ENCODE peak calls at places on chromosome 7, in ten cellular contexts. One of them, this sample, is unnamed.

GRCh38 chr7:129864042-129864441 is 88.7 kb downstream of the UBE2H start:
- DNase-seq in A549: no peak
- DNase-seq in tibial artery: peak; percentile 80
- DNase-seq in PC-9: no peak
- DNase-seq in LNCaP clone FGC: no peak
- DNase-seq in H9: no peak
- DNase-seq in HFFc6: no peak
- DNase-seq in brain microvascular endothelial cell: no peak
- DNase-seq in GM12865: no peak
- DNase-seq in GM20000: no peak
- DNase-seq in this sample: no peak

GRCh38 chr7:27172823-27173411 is 1.2 kb downstream of the HOXA10 start:
- DNase-seq in HFFc6: peak; percentile 89
- DNase-seq in tibial artery: peak; percentile 95
- DNase-seq in GM12865: no peak
- DNase-seq in GM20000: no peak
- DNase-seq in brain microvascular endothelial cell: no peak
- DNase-seq in A549: peak; percentile 40
- DNase-seq in PC-9: no peak
- DNase-seq in LNCaP clone FGC: no peak
- DNase-seq in H9: peak; percentile 48
- DNase-seq in this sample: no peak

GRCh38 chr7:128039487-128040099 is 8.4 kb upstream of the LRRC4 start:
- DNase-seq in A549: no peak
- DNase-seq in H9: no peak
- DNase-seq in HFFc6: no peak
- DNase-seq in GM12865: no peak
- DNase-seq in brain microvascular endothelial cell: no peak
- DNase-seq in tibial artery: no peak
- DNase-seq in LNCaP clone FGC: no peak
- DNase-seq in GM20000: no peak
- DNase-seq in PC-9: no peak
- DNase-seq in this sample: no peak

GRCh38 chr7:83478601-83479000 is 170.3 kb downstream of the SEMA3E start:
- DNase-seq in H9: no peak
- DNase-seq in PC-9: no peak
- DNase-seq in brain microvascular endothelial cell: no peak
- DNase-seq in HFFc6: no peak
- DNase-seq in tibial artery: no peak
- DNase-seq in GM12865: no peak
- DNase-seq in A549: no peak
- DNase-seq in LNCaP clone FGC: no peak
- DNase-seq in GM20000: no peak
- DNase-seq in this sample: no peak

GRCh38 chr7:151244156-151244870 is 4.2 kb downstream of the SMARCD3 start:
- DNase-seq in GM20000: peak; percentile 89
- DNase-seq in PC-9: no peak
- DNase-seq in GM12865: peak; percentile 70
- DNase-seq in H9: peak; percentile 54
- DNase-seq in HFFc6: peak; percentile 30
- DNase-seq in A549: peak; percentile 42
- DNase-seq in tibial artery: no peak
- DNase-seq in brain microvascular endothelial cell: peak; percentile 52
- DNase-seq in LNCaP clone FGC: no peak
- DNase-seq in this sample: no peak

GRCh38 chr7:125099519-125099918 is 169.9 kb upstream of the POT1 start:
- DNase-seq in brain microvascular endothelial cell: no peak
- DNase-seq in tibial artery: no peak
- DNase-seq in GM20000: no peak
- DNase-seq in LNCaP clone FGC: no peak
- DNase-seq in HFFc6: no peak
- DNase-seq in A549: no peak
- DNase-seq in H9: no peak
- DNase-seq in GM12865: no peak
- DNase-seq in PC-9: no peak
- DNase-seq in this sample: no peak

GRCh38 chr7:138584696-138585095 is 116.5 kb downstream of the SVOPL start:
- DNase-seq in LNCaP clone FGC: no peak
- DNase-seq in HFFc6: no peak
- DNase-seq in GM20000: no peak
- DNase-seq in tibial artery: no peak
- DNase-seq in A549: no peak
- DNase-seq in brain microvascular endothelial cell: no peak
- DNase-seq in GM12865: no peak
- DNase-seq in PC-9: no peak
- DNase-seq in H9: no peak
- DNase-seq in this sample: no peak

GRCh38 chr7:107938448-107939250 is 47.7 kb downstream of the DLD start:
- DNase-seq in tibial artery: no peak
- DNase-seq in GM12865: no peak
- DNase-seq in GM20000: no peak
- DNase-seq in H9: no peak
- DNase-seq in brain microvascular endothelial cell: no peak
- DNase-seq in PC-9: no peak
- DNase-seq in A549: no peak
- DNase-seq in HFFc6: peak; percentile 72
- DNase-seq in LNCaP clone FGC: no peak
- DNase-seq in this sample: no peak

GRCh38 chr7:46058424-46058823 is 137.4 kb upstream of the IGFBP3 start:
- DNase-seq in LNCaP clone FGC: no peak
- DNase-seq in GM12865: peak; percentile 69
- DNase-seq in HFFc6: no peak
- DNase-seq in tibial artery: no peak
- DNase-seq in H9: no peak
- DNase-seq in GM20000: no peak
- DNase-seq in PC-9: no peak
- DNase-seq in brain microvascular endothelial cell: peak; percentile 4
- DNase-seq in A549: no peak
- DNase-seq in this sample: peak; percentile 63

GRCh38 chr7:22402250-22402649 is 45.3 kb upstream of the RAPGEF5 start:
- DNase-seq in GM12865: peak; percentile 59
- DNase-seq in tibial artery: no peak
- DNase-seq in A549: no peak
- DNase-seq in H9: no peak
- DNase-seq in LNCaP clone FGC: no peak
- DNase-seq in PC-9: no peak
- DNase-seq in brain microvascular endothelial cell: no peak
- DNase-seq in HFFc6: no peak
- DNase-seq in GM20000: no peak
- DNase-seq in this sample: no peak

GRCh38 chr7:17021205-17021604 is 139.4 kb upstream of the AGR3 start:
- DNase-seq in brain microvascular endothelial cell: peak; percentile 28
- DNase-seq in A549: no peak
- DNase-seq in H9: no peak
- DNase-seq in PC-9: no peak
- DNase-seq in tibial artery: no peak
- DNase-seq in GM20000: no peak
- DNase-seq in LNCaP clone FGC: no peak
- DNase-seq in HFFc6: no peak
- DNase-seq in GM12865: peak; percentile 24
- DNase-seq in this sample: no peak

GRCh38 chr7:91850455-91850854 is 30.0 kb downstream of the MTERF1 start:
- DNase-seq in GM12865: no peak
- DNase-seq in tibial artery: no peak
- DNase-seq in PC-9: peak; percentile 86
- DNase-seq in brain microvascular endothelial cell: peak; percentile 24
- DNase-seq in A549: peak; percentile 3
- DNase-seq in LNCaP clone FGC: peak; percentile 30
- DNase-seq in HFFc6: peak; percentile 16
- DNase-seq in H9: no peak
- DNase-seq in GM20000: no peak
- DNase-seq in this sample: no peak

GRCh38 chr7:1512781-1513656 is 8.8 kb upstream of the INTS1 start:
- DNase-seq in A549: peak; percentile 94
- DNase-seq in H9: no peak
- DNase-seq in LNCaP clone FGC: no peak
- DNase-seq in GM20000: peak; percentile 76
- DNase-seq in HFFc6: peak; percentile 79
- DNase-seq in tibial artery: peak; percentile 97
- DNase-seq in PC-9: peak; percentile 96
- DNase-seq in brain microvascular endothelial cell: peak; percentile 81
- DNase-seq in GM12865: peak; percentile 36
- DNase-seq in this sample: no peak

DNA sequence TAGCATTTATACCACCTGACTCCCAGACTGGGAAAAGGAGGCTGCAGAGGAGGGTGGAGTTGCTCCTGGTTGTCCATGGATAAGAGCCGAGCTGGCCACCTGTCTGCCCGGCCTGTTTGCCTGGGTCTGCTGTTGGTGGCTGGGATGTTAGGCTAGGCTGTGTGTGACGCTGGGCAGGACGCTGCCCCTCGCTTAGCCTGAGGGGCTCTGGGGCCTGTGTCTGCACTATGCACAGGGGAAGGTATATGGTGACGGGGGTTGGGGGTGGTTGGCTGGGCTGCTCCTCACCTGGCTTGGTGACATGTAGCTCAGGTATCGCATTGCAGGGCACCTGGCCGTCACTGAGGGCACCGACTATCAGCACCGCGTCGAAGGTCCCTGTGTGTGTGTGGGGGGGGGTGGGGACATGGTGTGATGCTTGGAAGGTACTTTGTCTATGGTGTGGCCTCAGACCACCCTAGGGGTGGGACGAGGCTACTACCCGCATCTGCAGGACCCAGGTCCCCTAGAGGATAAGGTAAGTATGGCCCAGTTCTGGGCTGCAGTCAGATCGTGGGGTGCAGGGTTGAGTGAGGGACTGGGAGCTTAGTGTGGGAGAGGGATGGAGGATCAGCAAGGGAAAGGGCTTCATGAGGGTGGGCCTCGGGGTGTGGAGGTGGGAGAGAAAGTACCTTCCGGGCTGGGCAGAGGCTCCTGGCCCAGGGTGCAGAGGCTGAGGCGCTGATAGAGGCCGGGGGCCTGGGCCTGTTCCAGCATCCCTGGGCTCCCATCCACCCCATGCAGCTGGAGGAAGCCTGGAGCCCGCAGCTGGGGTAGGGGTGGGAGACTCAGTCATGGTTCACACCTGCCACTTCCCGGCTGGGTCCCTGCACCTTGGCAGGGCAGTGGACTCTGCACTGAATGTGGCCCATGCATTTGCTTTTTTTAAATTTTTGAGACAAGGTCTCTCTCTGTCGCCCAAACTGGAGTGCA is 2.3 kb downstream of the METTL27 start:
- DNase-seq in H9: peak; percentile 53
- DNase-seq in brain microvascular endothelial cell: no peak
- DNase-seq in tibial artery: no peak
- DNase-seq in GM12865: no peak
- DNase-seq in A549: no peak
- DNase-seq in HFFc6: no peak
- DNase-seq in GM20000: no peak
- DNase-seq in PC-9: no peak
- DNase-seq in LNCaP clone FGC: no peak
- DNase-seq in this sample: no peak
- TF ChIP-seq CTCF in H9: peak; percentile 61
- TF ChIP-seq CTCF in brain microvascular endothelial cell: peak; percentile 34
- TF ChIP-seq CTCF in tibial artery: no peak
- TF ChIP-seq CTCF in GM12865: no peak
- TF ChIP-seq CTCF in A549: no peak
- TF ChIP-seq CTCF in HFFc6: peak; percentile 43
- TF ChIP-seq CTCF in GM20000: no peak
- TF ChIP-seq CTCF in PC-9: no peak
- TF ChIP-seq CTCF in LNCaP clone FGC: no peak
- TF ChIP-seq CTCF in this sample: no peak

DNA sequence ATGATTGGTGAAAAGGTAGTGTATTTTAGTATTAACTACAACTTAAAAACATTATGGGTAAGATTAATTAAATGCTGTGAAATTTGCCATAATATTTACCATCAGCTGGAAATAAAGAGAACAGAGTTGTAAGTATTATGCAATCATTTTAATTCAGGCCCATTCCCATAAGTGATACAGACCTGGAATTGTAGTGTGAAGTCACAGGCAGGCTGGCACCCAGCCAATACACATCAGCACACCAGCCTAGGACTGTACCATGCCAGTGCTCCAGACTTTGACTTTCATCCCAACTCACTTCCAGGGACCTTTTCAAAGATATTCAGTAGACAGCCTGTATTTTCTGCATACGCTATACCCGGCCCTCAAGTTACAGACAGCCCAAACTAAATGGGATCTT is 143.3 kb downstream of the TES start:
- DNase-seq in LNCaP clone FGC: no peak
- DNase-seq in HFFc6: no peak
- DNase-seq in H9: no peak
- DNase-seq in GM20000: no peak
- DNase-seq in tibial artery: peak; percentile 78
- DNase-seq in PC-9: no peak
- DNase-seq in brain microvascular endothelial cell: no peak
- DNase-seq in A549: no peak
- DNase-seq in GM12865: no peak
- DNase-seq in this sample: no peak
- TF ChIP-seq CTCF in LNCaP clone FGC: no peak
- TF ChIP-seq CTCF in HFFc6: no peak
- TF ChIP-seq CTCF in H9: no peak
- TF ChIP-seq CTCF in GM20000: no peak
- TF ChIP-seq CTCF in tibial artery: no peak
- TF ChIP-seq CTCF in PC-9: no peak
- TF ChIP-seq CTCF in brain microvascular endothelial cell: no peak
- TF ChIP-seq CTCF in A549: no peak
- TF ChIP-seq CTCF in GM12865: no peak
- TF ChIP-seq CTCF in this sample: no peak

DNA sequence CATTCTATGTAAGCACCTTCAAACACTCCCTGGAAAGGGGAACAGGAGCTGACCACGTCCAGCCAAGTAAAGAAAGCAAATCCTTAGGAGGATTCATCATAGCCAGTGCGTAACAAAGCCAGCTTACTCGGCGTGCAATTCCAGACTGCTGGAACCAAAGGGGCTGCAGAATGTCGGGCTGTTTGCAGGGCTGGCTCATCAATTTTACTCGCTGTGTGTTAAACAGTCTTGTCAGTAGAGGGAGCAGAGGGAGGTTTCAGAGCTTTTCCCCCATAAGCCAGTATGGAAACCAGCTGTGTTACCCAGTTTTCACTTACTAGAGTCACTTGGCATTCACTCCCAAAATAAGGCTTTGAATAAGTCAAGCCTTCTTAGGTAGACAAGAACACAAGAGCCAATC is 127.1 kb downstream of the KMT2E start:
- DNase-seq in GM20000: peak; percentile 25
- DNase-seq in LNCaP clone FGC: no peak
- DNase-seq in H9: peak; percentile 66
- DNase-seq in HFFc6: peak; percentile 14
- DNase-seq in PC-9: no peak
- DNase-seq in GM12865: peak; percentile 25
- DNase-seq in tibial artery: no peak
- DNase-seq in A549: peak; percentile 40
- DNase-seq in brain microvascular endothelial cell: peak; percentile 28
- DNase-seq in this sample: peak; percentile 10
- TF ChIP-seq CTCF in GM20000: peak; percentile 11
- TF ChIP-seq CTCF in LNCaP clone FGC: peak; percentile 31
- TF ChIP-seq CTCF in H9: peak; percentile 61
- TF ChIP-seq CTCF in HFFc6: peak; percentile 66
- TF ChIP-seq CTCF in PC-9: no peak
- TF ChIP-seq CTCF in GM12865: no peak
- TF ChIP-seq CTCF in tibial artery: no peak
- TF ChIP-seq CTCF in A549: peak; percentile 49
- TF ChIP-seq CTCF in brain microvascular endothelial cell: peak; percentile 70
- TF ChIP-seq CTCF in this sample: peak; percentile 58

DNA sequence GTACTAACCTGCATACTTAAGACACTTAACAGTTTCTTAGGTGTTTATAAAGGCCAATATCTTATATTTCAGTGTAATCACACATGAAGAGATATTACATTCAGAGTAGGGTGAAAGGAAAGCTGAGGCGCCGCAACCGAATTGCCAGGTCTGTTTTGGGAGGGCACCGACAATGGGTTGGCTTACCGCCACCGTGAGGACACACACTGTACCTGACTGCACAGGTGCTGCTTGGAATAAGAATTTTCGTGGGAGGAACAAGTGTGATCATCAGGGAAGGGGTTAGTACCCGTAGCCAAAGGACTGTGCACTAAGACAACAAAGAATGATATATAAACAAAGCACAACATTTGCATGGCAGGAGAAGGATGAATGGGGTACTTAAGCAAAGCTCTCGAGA is 591.8 kb downstream of the SUGCT start:
- DNase-seq in PC-9: no peak
- DNase-seq in HFFc6: no peak
- DNase-seq in LNCaP clone FGC: no peak
- DNase-seq in A549: no peak
- DNase-seq in H9: no peak
- DNase-seq in GM12865: no peak
- DNase-seq in brain microvascular endothelial cell: no peak
- DNase-seq in tibial artery: no peak
- DNase-seq in GM20000: no peak
- DNase-seq in this sample: no peak
- TF ChIP-seq CTCF in PC-9: no peak
- TF ChIP-seq CTCF in HFFc6: no peak
- TF ChIP-seq CTCF in LNCaP clone FGC: peak; percentile 5
- TF ChIP-seq CTCF in A549: no peak
- TF ChIP-seq CTCF in H9: peak; percentile 53
- TF ChIP-seq CTCF in GM12865: no peak
- TF ChIP-seq CTCF in brain microvascular endothelial cell: no peak
- TF ChIP-seq CTCF in tibial artery: no peak
- TF ChIP-seq CTCF in GM20000: no peak
- TF ChIP-seq CTCF in this sample: no peak